ENCODE peak calls at places on chromosomes 12 and 14, in ten cellular contexts. D is T-cell, K is epithelial cell of esophagus, C is DND-41, V is NCI-H1436, G is GM12865, W is adrenal gland, R is dermis microvascular lymphatic vessel endothelial cell, U is AG09309, I is NCI-H1694. F is an unnamed sample.

GRCh38 chr14:75702606-75703261 is 41.7 kb downstream of the TTLL5 start:
- DNase-seq in D (no peak), K (no peak), C (no peak), V (no peak), G (no peak), W (no peak), R (no peak), U (no peak), I (no peak), F (peak)

GRCh38 chr14:74429991-74430390 is 4.0 kb upstream of the SYNDIG1L start:
- DNase-seq in D (no peak), K (no peak), C (no peak), V (no peak), G (no peak), W (no peak), R (no peak), U (no peak), I (no peak), F (no peak)

GRCh38 chr12:67441736-67442346 is 172.7 kb downstream of the CAND1 start:
- DNase-seq in D (peak), K (peak), C (peak), V (peak), G (peak), W (peak), R (peak), U (peak), I (peak), F (peak)

GRCh38 chr12:113149361-113150150 is at the start of gene CFAP73:
- DNase-seq in D (no peak), K (peak), C (peak), V (peak), G (no peak), W (peak), R (peak), U (peak), I (peak), F (peak)

GRCh38 chr14:91493169-91493568 is 16.9 kb downstream of the PPP4R3A start:
- DNase-seq in D (no peak), K (no peak), C (no peak), V (no peak), G (no peak), W (no peak), R (no peak), U (no peak), I (no peak), F (no peak)

GRCh38 chr12:15334225-15334624 is 11.9 kb downstream of the PTPRO start:
- DNase-seq in D (no peak), K (peak), C (no peak), V (no peak), G (no peak), W (no peak), R (no peak), U (no peak), I (no peak), F (no peak)

GRCh38 chr14:29724991-29725390 is 202.7 kb downstream of the PRKD1 start:
- DNase-seq in D (no peak), K (peak), C (no peak), V (peak), G (no peak), W (peak), R (no peak), U (no peak), I (no peak), F (no peak)

GRCh38 chr12:49567611-49568441 is at the start of gene MCRS1:
- DNase-seq in D (peak), K (peak), C (peak), V (peak), G (peak), W (peak), R (peak), U (peak), I (peak), F (peak)

GRCh38 chr14:101928415-101928841 is 35.9 kb upstream of the DYNC1H1 start:
- DNase-seq in D (no peak), K (no peak), C (no peak), V (no peak), G (no peak), W (no peak), R (no peak), U (no peak), I (no peak), F (no peak)

GRCh38 chr12:105569886-105570285 is 239.4 kb downstream of the C12orf75 start:
- DNase-seq in D (no peak), K (no peak), C (no peak), V (no peak), G (no peak), W (no peak), R (no peak), U (no peak), I (no peak), F (no peak)

GRCh38 chr14:50021261-50021660 is 95.1 kb downstream of the VCPKMT start:
- DNase-seq in D (no peak), K (no peak), C (no peak), V (no peak), G (peak), W (no peak), R (no peak), U (no peak), I (no peak), F (no peak)

GRCh38 chr12:122192441-122192840 is 9.5 kb downstream of the LRRC43 start:
- DNase-seq in D (no peak), K (no peak), C (no peak), V (no peak), G (no peak), W (no peak), R (no peak), U (no peak), I (no peak), F (no peak)

GRCh38 chr12:57164966-57165365 is 17.5 kb upstream of the LRP1-AS start:
- DNase-seq in D (no peak), K (no peak), C (no peak), V (no peak), G (no peak), W (no peak), R (no peak), U (no peak), I (no peak), F (peak)

GRCh38 chr12:56010112-56010570 is 10.7 kb upstream of the IKZF4 start:
- DNase-seq in D (no peak), K (no peak), C (no peak), V (no peak), G (no peak), W (no peak), R (no peak), U (no peak), I (no peak), F (no peak)

GRCh38 chr12:26855337-26856089 is 22.5 kb upstream of the ITPR2 start:
- DNase-seq in D (no peak), K (no peak), C (no peak), V (no peak), G (no peak), W (no peak), R (no peak), U (no peak), I (no peak), F (no peak)

GRCh38 chr12:124453419-124454351 is 113.7 kb downstream of the NCOR2 start:
- DNase-seq in D (peak), K (peak), C (peak), V (no peak), G (peak), W (peak), R (peak), U (no peak), I (no peak), F (peak)

GRCh38 chr14:95652690-95653089 is 33.5 kb upstream of the TCL1B start:
- DNase-seq in D (no peak), K (no peak), C (no peak), V (no peak), G (peak), W (no peak), R (no peak), U (no peak), I (no peak), F (no peak)

GRCh38 chr12:3207858-3208257 is 130.7 kb downstream of the TSPAN9 start:
- DNase-seq in D (no peak), K (peak), C (peak), V (no peak), G (peak), W (no peak), R (no peak), U (no peak), I (no peak), F (no peak)

GRCh38 chr12:209851-210250 is 4.1 kb downstream of the SLC6A12 start:
- DNase-seq in D (no peak), K (no peak), C (no peak), V (no peak), G (no peak), W (no peak), R (no peak), U (no peak), I (no peak), F (no peak)

GRCh38 chr14:75654127-75654732 is 6.4 kb downstream of the ERG28 start:
- DNase-seq in D (peak), K (peak), C (peak), V (peak), G (peak), W (peak), R (peak), U (no peak), I (peak), F (peak)

GRCh38 chr14:20866963-20867362 is 24.2 kb upstream of the RNASE3 start:
- DNase-seq in D (no peak), K (no peak), C (peak), V (no peak), G (peak), W (no peak), R (no peak), U (no peak), I (no peak), F (no peak)

GRCh38 chr12:92297932-92298681 is 152.5 kb upstream of the BTG1 start:
- DNase-seq in D (peak), K (no peak), C (no peak), V (no peak), G (peak), W (peak), R (peak), U (peak), I (no peak), F (no peak)

GRCh38 chr12:46743471-46743870 is 82.3 kb downstream of the SLC38A4 start:
- DNase-seq in D (no peak), K (no peak), C (no peak), V (no peak), G (no peak), W (no peak), R (no peak), U (no peak), I (no peak), F (no peak)

GRCh38 chr12:43805857-43806736 is at the start of gene TWF1:
- DNase-seq in D (peak), K (peak), C (peak), V (peak), G (peak), W (peak), R (peak), U (no peak), I (no peak), F (peak)

GRCh38 chr12:110282343-110282860 is 1.4 kb downstream of the ATP2A2 start:
- DNase-seq in D (no peak), K (no peak), C (no peak), V (no peak), G (no peak), W (no peak), R (no peak), U (no peak), I (no peak), F (no peak)

GRCh38 chr12:102349079-102349478 is 131.3 kb downstream of the IGF1 start:
- DNase-seq in D (no peak), K (no peak), C (no peak), V (no peak), G (no peak), W (no peak), R (no peak), U (no peak), I (no peak), F (no peak)

GRCh38 chr14:95504135-95505029 is 12.1 kb downstream of the SYNE3 start:
- DNase-seq in D (no peak), K (no peak), C (no peak), V (no peak), G (peak), W (no peak), R (peak), U (no peak), I (no peak), F (no peak)

GRCh38 chr12:105206686-105207374 is 29.1 kb downstream of the APPL2 start:
- DNase-seq in D (no peak), K (no peak), C (no peak), V (no peak), G (no peak), W (no peak), R (no peak), U (no peak), I (no peak), F (no peak)

GRCh38 chr12:41888285-41888684 is 256.4 kb downstream of the GXYLT1 start:
- DNase-seq in D (no peak), K (no peak), C (no peak), V (no peak), G (no peak), W (no peak), R (no peak), U (no peak), I (no peak), F (no peak)

GRCh38 chr14:100653409-100653808 is 66.2 kb upstream of the BEGAIN start:
- DNase-seq in D (no peak), K (no peak), C (peak), V (no peak), G (peak), W (no peak), R (no peak), U (no peak), I (no peak), F (no peak)

GRCh38 chr12:114982760-114983159 is 298.8 kb upstream of the TBX3 start:
- DNase-seq in D (no peak), K (peak), C (no peak), V (peak), G (no peak), W (no peak), R (no peak), U (no peak), I (no peak), F (no peak)

GRCh38 chr12:109640961-109641360 is 67.4 kb downstream of the MVK start:
- DNase-seq in D (no peak), K (no peak), C (no peak), V (no peak), G (no peak), W (no peak), R (no peak), U (no peak), I (no peak), F (no peak)

GRCh38 chr14:20631023-20631820 is 10.3 kb downstream of the OR6S1 start:
- DNase-seq in D (peak), K (peak), C (peak), V (no peak), G (peak), W (peak), R (no peak), U (no peak), I (peak), F (no peak)

GRCh38 chr12:30450872-30451271 is 244.8 kb downstream of the IPO8 start:
- DNase-seq in D (no peak), K (peak), C (no peak), V (no peak), G (no peak), W (no peak), R (peak), U (no peak), I (no peak), F (no peak)

GRCh38 chr14:86708846-86709339 is 1178.9 kb downstream of the FLRT2 start:
- DNase-seq in D (no peak), K (no peak), C (no peak), V (no peak), G (no peak), W (no peak), R (no peak), U (no peak), I (no peak), F (no peak)

GRCh38 chr14:67436006-67436866 is 24.3 kb upstream of the PLEK2 start:
- DNase-seq in D (no peak), K (no peak), C (no peak), V (no peak), G (no peak), W (peak), R (no peak), U (no peak), I (no peak), F (no peak)

GRCh38 chr12:51118706-51119105 is 35.3 kb upstream of the CSRNP2 start:
- DNase-seq in D (no peak), K (peak), C (no peak), V (no peak), G (no peak), W (no peak), R (no peak), U (peak), I (no peak), F (no peak)

GRCh38 chr12:12788131-12788530 is 2.7 kb downstream of the APOLD1 start:
- DNase-seq in D (no peak), K (no peak), C (peak), V (no peak), G (no peak), W (no peak), R (no peak), U (no peak), I (no peak), F (peak)

GRCh38 chr12:79634957-79635471 is 55.8 kb downstream of the PAWR start:
- DNase-seq in D (no peak), K (peak), C (no peak), V (no peak), G (no peak), W (no peak), R (no peak), U (peak), I (no peak), F (no peak)

GRCh38 chr12:92933606-92934005 is 4.5 kb upstream of the EEA1 start:
- DNase-seq in D (no peak), K (no peak), C (no peak), V (no peak), G (no peak), W (no peak), R (no peak), U (no peak), I (no peak), F (no peak)